ENCODE peak calls at places on chromosomes 4 and X, in nine cellular contexts. J, Y, W, O, Z, U, A, K and Q are unnamed samples. For H3K4me1, the result is how much of the 10 kb centered on the place peaks cover.

GRCh38 chrX:21926527-21927278 is 13.8 kb upstream of the SMS start:
- DNase-seq in K (no peak), A (peak), J (no peak), W (peak), Z (no peak), O (no peak), Y (peak), U (no peak), Q (no peak)

GRCh38 chr4:15021301-15021700 is 19.0 kb downstream of the CPEB2 start:
- DNase-seq in J (no peak), A (no peak), W (no peak), K (no peak), Y (no peak), O (no peak), U (no peak), Z (no peak), Q (no peak)

GRCh38 chr4:66741081-66741480 is 804.2 kb downstream of the CENPC start:
- DNase-seq in Y (no peak), A (peak), U (no peak), J (no peak), W (no peak), O (no peak), Z (no peak), K (no peak), Q (no peak)

GRCh38 chrX:22081475-22082092 is 49.5 kb downstream of the PHEX start:
- DNase-seq in W (peak), J (peak), K (peak), U (peak), Y (peak), A (no peak), O (peak), Z (peak), Q (peak)

GRCh38 chr4:128244379-128244778 is 43.2 kb downstream of the PGRMC2 start:
- DNase-seq in U (no peak), J (no peak), Y (peak), K (no peak), O (no peak), Z (no peak), W (no peak), A (no peak), Q (no peak)

GRCh38 chr4:102736636-102737549 is 23.9 kb downstream of the MANBA start:
- DNase-seq in U (no peak), W (no peak), A (no peak), J (no peak), Z (no peak), K (no peak), Y (no peak), O (no peak), Q (no peak)

GRCh38 chr4:55078987-55079386 is 46.4 kb downstream of the KDR start:
- DNase-seq in O (peak), J (peak), Y (peak), A (no peak), Z (no peak), U (no peak), K (no peak), W (no peak), Q (peak)

GRCh38 chrX:16212436-16212835 is 45.2 kb downstream of the MAGEB17 start:
- DNase-seq in Y (peak), K (no peak), A (no peak), U (no peak), J (peak), O (no peak), W (peak), Z (no peak), Q (no peak)

GRCh38 chr4:62449538-62449937 is 1249.4 kb downstream of the ADGRL3 start:
- DNase-seq in Z (no peak), A (no peak), J (peak), Y (no peak), K (no peak), U (no peak), W (no peak), O (no peak), Q (no peak)

GRCh38 chrX:8179653-8180052 is 8.6 kb upstream of the VCX2 start:
- DNase-seq in O (no peak), A (no peak), W (no peak), Z (no peak), K (no peak), J (no peak), U (no peak), Y (no peak), Q (no peak)

GRCh38 chr4:3248811-3249661 is at the start of gene MSANTD1:
- DNase-seq in U (no peak), Z (no peak), O (no peak), A (no peak), K (no peak), W (no peak), Y (peak), J (peak), Q (no peak)

GRCh38 chr4:73891739-73892405 is 22.7 kb downstream of the CXCL1 start:
- DNase-seq in K (no peak), U (no peak), W (peak), Z (no peak), Y (peak), A (no peak), J (no peak), O (no peak), Q (no peak)
- H3K4me1 ChIP-seq in K (under half), U (under half), W (under half), Z (under half), Y (under half), A (under half), J (under half), O (under half), Q (under half)

GRCh38 chr4:78014889-78015886 is 41.9 kb upstream of the FRAS1 start:
- DNase-seq in Y (no peak), Z (no peak), K (no peak), A (no peak), O (no peak), W (no peak), U (no peak), J (no peak), Q (no peak)
- H3K4me3 ChIP-seq in Y (no peak), Z (no peak), K (no peak), A (no peak), O (no peak), W (no peak), U (no peak), J (no peak), Q (no peak)

GRCh38 chr4:119728692-119729593 is 100.3 kb upstream of the PDE5A start:
- DNase-seq in K (no peak), A (no peak), W (no peak), Y (peak), Z (no peak), O (no peak), U (no peak), J (no peak), Q (no peak)
- H3K4me1 ChIP-seq in K (under half), A (under half), W (under half), Y (under half), Z (under half), O (under half), U (under half), J (under half), Q (under half)

GRCh38 chrX:134174273-134174660 is 62.7 kb upstream of the CCDC160 start:
- DNase-seq in O (no peak), J (peak), W (no peak), A (no peak), U (no peak), K (no peak), Y (no peak), Z (no peak), Q (no peak)
- H3K4me3 ChIP-seq in O (no peak), J (peak), W (no peak), A (no peak), U (no peak), K (no peak), Y (no peak), Z (no peak), Q (no peak)

GRCh38 chrX:40167240-40168182 is 69.8 kb upstream of the BCOR start:
- DNase-seq in O (no peak), U (peak), J (peak), K (no peak), Z (no peak), Y (no peak), A (no peak), W (no peak), Q (no peak)
- H3K4me1 ChIP-seq in O (under half), U (under half), J (under half), K (under half), Z (under half), Y (under half), A (under half), W (under half), Q (under half)

GRCh38 chrX:69505772-69506616 is 1.9 kb downstream of the NALF2 start:
- DNase-seq in J (peak), A (no peak), Y (no peak), U (no peak), Z (no peak), K (no peak), W (no peak), O (no peak), Q (no peak)
- H3K4me3 ChIP-seq in J (peak), A (peak), Y (no peak), U (no peak), Z (peak), K (no peak), W (no peak), O (no peak), Q (peak)

DNA sequence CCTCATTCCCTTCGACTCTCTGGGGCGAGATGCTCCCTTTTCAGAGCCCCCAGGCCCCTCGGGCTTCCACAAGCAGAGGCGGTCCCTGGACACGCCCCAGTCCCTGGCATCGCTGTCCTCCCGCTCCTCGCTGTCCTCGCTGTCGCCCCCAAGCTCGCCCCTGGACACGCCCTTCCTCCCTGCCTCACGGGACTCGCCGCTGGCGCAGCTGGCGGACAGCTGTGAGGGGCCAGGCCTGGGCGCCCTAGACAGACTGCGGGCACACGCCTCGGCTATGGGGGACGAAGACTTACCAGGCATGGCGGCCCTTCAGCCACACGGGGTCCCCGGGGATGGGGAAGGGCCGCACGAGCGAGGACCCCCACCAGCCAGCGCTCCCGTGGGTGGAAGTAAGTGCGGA is 39.5 kb upstream of the CLCN4 start:
- DNase-seq in U (no peak), J (no peak), W (no peak), O (no peak), A (no peak), Y (no peak), Z (no peak), K (no peak), Q (no peak)
- H3K4me1 ChIP-seq in U (under half), J (under half), W (under half), O (under half), A (under half), Y (under half), Z (under half), K (under half), Q (under half)

DNA sequence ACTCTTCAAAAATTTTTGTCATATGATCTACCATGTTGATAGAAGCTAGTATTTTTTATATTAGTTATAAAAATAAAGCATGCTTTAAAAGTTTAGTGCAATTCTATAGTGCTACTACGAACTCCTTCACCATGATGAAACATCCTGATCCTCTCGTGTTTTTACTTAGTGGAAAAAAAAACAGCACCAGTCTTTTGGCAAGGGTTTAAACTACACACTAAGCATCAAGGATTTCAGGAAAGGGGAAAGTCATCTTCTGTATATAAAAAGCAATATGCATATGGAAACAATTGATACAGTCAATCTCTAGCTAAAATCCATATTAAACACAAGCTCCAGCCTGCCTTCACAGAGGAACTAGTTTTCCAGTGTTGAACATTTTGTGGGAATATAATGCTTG is 18.7 kb downstream of the CHM start:
- DNase-seq in U (no peak), K (no peak), Y (peak), J (no peak), W (no peak), O (no peak), Z (no peak), A (no peak), Q (no peak)
- H3K4me3 ChIP-seq in U (no peak), K (no peak), Y (no peak), J (no peak), W (no peak), O (no peak), Z (no peak), A (no peak), Q (no peak)

DNA sequence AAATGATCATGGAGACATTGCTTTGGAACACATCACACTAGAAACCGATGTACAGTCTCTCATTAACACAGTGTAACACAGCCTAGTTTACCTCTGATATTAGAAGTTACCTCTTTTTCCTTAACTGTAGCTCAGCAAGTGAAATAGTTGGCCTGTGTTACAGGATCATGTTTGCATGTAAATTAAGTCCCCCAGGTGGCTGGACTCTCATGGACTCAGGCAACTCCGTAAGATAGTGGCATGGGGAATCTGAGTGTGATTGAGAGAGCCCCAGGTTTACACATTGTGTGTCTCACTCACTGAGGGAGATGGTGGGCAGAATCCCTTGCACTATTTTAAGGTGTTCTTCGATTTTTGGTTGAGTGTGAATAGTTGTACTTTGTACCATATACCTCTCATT is 13.5 kb downstream of the RAB9A start:
- DNase-seq in Z (no peak), A (no peak), K (no peak), U (no peak), J (no peak), O (no peak), Y (no peak), W (no peak), Q (no peak)
- H3K4me1 ChIP-seq in Z (under half), A (under half), K (under half), U (under half), J (under half), O (under half), Y (under half), W (under half), Q (half or more)

GRCh38 chr4:90121961-90122748 is 5.0 kb upstream of the CCSER1 start:
- DNase-seq in Y (peak), A (peak), O (no peak), U (no peak), J (no peak), W (no peak), K (no peak), Z (no peak), Q (no peak)

GRCh38 chr4:90127223-90127705 is at the start of gene CCSER1:
- DNase-seq in W (peak), U (peak), J (peak), Z (peak), O (peak), Y (peak), K (peak), A (peak), Q (peak)

GRCh38 chr4:90126805-90127204 is 389 bp upstream of the CCSER1 start:
- DNase-seq in K (no peak), O (no peak), W (no peak), U (no peak), J (no peak), Z (no peak), Y (no peak), A (no peak), Q (no peak)

DNA sequence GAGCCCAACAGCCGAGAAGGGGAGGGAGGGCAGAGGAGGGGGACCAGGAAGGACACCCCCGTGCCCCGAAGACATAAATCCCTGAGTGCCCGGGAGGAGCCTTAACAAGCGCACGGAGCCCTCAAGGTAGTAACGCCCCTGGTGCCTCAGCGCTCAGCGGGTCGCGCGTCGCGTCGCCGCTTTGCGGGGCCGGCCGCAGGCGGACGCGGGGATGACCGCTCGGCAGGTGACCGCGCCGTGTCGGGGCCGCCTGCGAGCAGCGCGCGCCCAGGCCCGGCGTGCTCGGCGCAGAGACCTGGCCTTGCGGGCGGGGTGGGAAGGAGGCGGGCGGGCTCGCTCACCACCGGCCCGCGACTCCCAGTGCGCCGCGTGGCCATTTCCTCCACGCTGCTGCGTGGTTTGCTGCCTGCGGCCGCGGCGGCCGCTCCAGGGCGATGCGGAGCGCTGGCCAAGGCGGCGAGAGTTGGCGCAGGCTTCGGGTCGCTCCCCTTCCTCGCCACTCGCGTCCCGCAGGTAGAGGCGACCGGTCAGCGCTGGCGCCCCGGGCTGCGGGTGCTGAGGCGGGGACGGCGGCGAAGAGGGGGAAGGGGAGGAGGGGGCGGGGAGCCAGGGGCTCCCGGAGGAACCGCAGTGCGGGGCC is 632 bp downstream of the CCSER1 start:
- DNase-seq in K (no peak), J (peak), W (no peak), A (no peak), Y (no peak), U (peak), O (peak), Z (no peak), Q (peak)
- H3K4me3 ChIP-seq in K (no peak), J (peak), W (peak), A (peak), Y (peak), U (peak), O (peak), Z (peak), Q (peak)